ENCODE peak calls at places on chromosomes 6 and 20, in eight cellular contexts. S is bronchial epithelial cell, R is ovary, X is cardiac muscle cell, V is right lobe of liver, H is choroid plexus epithelial cell, Z is progenitor cell of endocrine pancreas, C is GM10248. T is an unnamed sample.

GRCh38 chr20:34579191-34579661 is 20.7 kb downstream of the MAP1LC3A start:
- DNase-seq in S (peak; percentile 99), R (no peak), X (no peak), V (no peak), H (peak; percentile 87), Z (no peak), C (no peak), T (no peak)

GRCh38 chr6:53042112-53042511 is 23.1 kb upstream of the FBXO9 start:
- DNase-seq in S (peak; percentile 94), R (no peak), X (no peak), V (no peak), H (peak; percentile 84), Z (no peak), C (no peak), T (no peak)

GRCh38 chr6:47787620-47788497 is 6.0 kb downstream of the OPN5 start:
- DNase-seq in S (peak; percentile 100), R (peak; percentile 21), X (peak; percentile 76), V (peak; percentile 68), H (peak; percentile 78), Z (peak; percentile 57), C (peak; percentile 52), T (peak; percentile 56)

GRCh38 chr6:53330137-53330536 is 18.6 kb downstream of the ELOVL5 start:
- DNase-seq in S (no peak), R (no peak), X (no peak), V (no peak), H (no peak), Z (no peak), C (no peak), T (no peak)

GRCh38 chr20:48329676-48330644 is 497.8 kb downstream of the PREX1 start:
- DNase-seq in S (peak; percentile 11), R (no peak), X (peak; percentile 36), V (no peak), H (peak; percentile 49), Z (no peak), C (peak; percentile 47), T (peak; percentile 56)

GRCh38 chr6:117917176-117917575 is 10.1 kb downstream of the SLC35F1 start:
- DNase-seq in S (no peak), R (no peak), X (peak; percentile 80), V (no peak), H (no peak), Z (no peak), C (no peak), T (no peak)

GRCh38 chr6:114377881-114378280 is 35.1 kb upstream of the HS3ST5 start:
- DNase-seq in S (no peak), R (no peak), X (no peak), V (no peak), H (no peak), Z (no peak), C (no peak), T (no peak)

GRCh38 chr20:5797843-5798462 is 47.8 kb downstream of the SHLD1 start:
- DNase-seq in S (no peak), R (no peak), X (no peak), V (no peak), H (no peak), Z (no peak), C (peak; percentile 66), T (peak; percentile 67)

GRCh38 chr20:25257130-25257529 is 9.2 kb downstream of the PYGB start:
- DNase-seq in S (no peak), R (no peak), X (no peak), V (no peak), H (no peak), Z (no peak), C (no peak), T (no peak)

GRCh38 chr6:83592770-83593394 is 80.5 kb downstream of the PRSS35 start:
- DNase-seq in S (peak; percentile 28), R (no peak), X (peak; percentile 59), V (no peak), H (peak; percentile 42), Z (no peak), C (peak; percentile 36), T (peak; percentile 46)

GRCh38 chr20:50743087-50743486 is 11.7 kb downstream of the PARD6B start:
- DNase-seq in S (no peak), R (no peak), X (peak; percentile 44), V (no peak), H (no peak), Z (no peak), C (no peak), T (no peak)

GRCh38 chr20:50745634-50746137 is 14.3 kb downstream of the PARD6B start:
- DNase-seq in S (no peak), R (no peak), X (no peak), V (no peak), H (no peak), Z (no peak), C (no peak), T (no peak)

GRCh38 chr20:50747275-50747674 is 15.9 kb downstream of the PARD6B start:
- DNase-seq in S (no peak), R (no peak), X (no peak), V (no peak), H (no peak), Z (no peak), C (no peak), T (no peak)

GRCh38 chr20:50746138-50746940 is 15.0 kb downstream of the PARD6B start:
- DNase-seq in S (no peak), R (no peak), X (peak; percentile 51), V (no peak), H (no peak), Z (no peak), C (no peak), T (no peak)

DNA sequence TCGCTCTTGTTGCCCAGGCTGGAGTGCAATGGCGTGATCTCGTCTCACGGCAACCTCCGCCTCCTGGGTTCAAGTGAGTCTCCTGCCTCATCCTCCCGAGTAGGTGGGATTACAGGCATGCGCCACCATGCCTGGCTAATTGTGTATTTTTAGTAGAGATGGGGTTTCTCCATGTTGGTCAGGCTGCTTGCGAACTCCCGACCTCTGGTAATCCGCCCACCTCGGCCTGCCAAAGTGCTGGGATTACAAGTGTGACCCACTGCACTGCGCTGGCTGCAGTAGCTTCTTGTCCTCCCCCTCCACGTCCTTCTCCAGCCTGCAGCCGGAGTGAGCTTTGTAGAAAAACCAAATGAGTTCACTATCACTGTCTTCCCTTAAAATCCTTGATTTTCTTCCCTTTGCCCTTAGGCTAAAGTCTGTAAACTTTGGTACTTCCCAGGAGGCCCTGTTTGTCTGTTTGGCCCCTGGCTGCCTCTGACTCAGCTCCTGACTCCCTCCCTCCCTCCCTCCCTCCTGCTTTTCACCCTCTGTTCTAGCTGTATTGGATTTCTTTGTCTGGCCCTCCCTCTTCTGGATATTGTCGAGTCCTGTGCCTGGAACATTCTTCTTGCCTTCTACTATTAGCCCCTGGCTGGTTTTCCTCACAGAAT is 12.9 kb downstream of the PARD6B start:
- DNase-seq in S (peak; percentile 84), R (peak; percentile 74), X (peak; percentile 83), V (peak; percentile 75), H (peak; percentile 94), Z (no peak), C (no peak), T (no peak)
- TF ChIP-seq CTCF in S (peak; percentile 36), R (no peak), X (peak; percentile 44), V (peak; percentile 38), H (peak; percentile 58), Z (no peak), C (no peak), T (no peak)

GRCh38 chr6:43575772-43576551 is at the start of the genes POLH and XPO5:
- DNase-seq in S (peak; percentile 85), R (peak; percentile 86), X (peak; percentile 96), V (peak; percentile 94), H (peak; percentile 94), Z (peak; percentile 85), C (peak; percentile 98), T (peak; percentile 98)
- TF ChIP-seq CTCF in S (peak; percentile 40), R (no peak), X (peak; percentile 31), V (peak; percentile 15), H (peak; percentile 19), Z (no peak), C (peak; percentile 17), T (no peak)

GRCh38 chr20:49990310-49990720 is 7.5 kb downstream of the SNAI1 start:
- DNase-seq in S (no peak), R (no peak), X (no peak), V (no peak), H (no peak), Z (no peak), C (no peak), T (no peak)
- TF ChIP-seq CTCF in S (no peak), R (no peak), X (no peak), V (no peak), H (no peak), Z (no peak), C (no peak), T (no peak)

DNA sequence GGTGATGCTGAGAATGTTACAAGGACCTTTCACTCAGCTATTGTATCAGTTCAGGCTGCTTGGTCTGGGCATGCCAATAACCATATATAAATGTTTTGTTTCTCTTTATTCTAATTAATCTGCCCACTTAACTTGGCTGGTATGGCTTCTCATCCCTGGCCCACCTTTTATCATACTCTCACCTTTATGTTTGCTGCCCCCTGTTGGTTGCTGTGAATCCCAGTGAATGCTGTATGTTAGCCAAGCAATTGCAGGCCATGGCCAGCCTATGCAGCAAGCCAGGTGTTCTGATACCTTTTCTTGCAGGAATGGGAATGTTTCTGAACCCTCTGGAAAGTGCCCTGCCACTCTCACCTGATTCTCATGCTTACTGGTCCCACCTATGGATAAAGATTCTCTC is 54.6 kb downstream of the PCSK2 start:
- DNase-seq in S (peak; percentile 9), R (no peak), X (peak; percentile 67), V (no peak), H (peak; percentile 6), Z (no peak), C (no peak), T (peak; percentile 8)
- TF ChIP-seq CTCF in S (peak; percentile 15), R (no peak), X (no peak), V (peak; percentile 46), H (peak; percentile 18), Z (peak; percentile 47), C (peak; percentile 42), T (peak; percentile 36)